ENCODE peak calls at places on chromosomes 4 and X, in five cellular contexts. One of them, this sample, is unnamed.

GRCh38 chr4:185738851-185739250 is 73.1 kb downstream of the SORBS2 start:
- DNase-seq in stimulated activated CD4-positive, alpha-beta T cell treated with anti-CD3 and anti-CD28 coated beads, Interleukin-1b, Interleukin-23, amount 100 ng/mL, for 1 hour: no peak
- DNase-seq in cardiac muscle cell: no peak
- DNase-seq in activated naive CD4-positive, alpha-beta T cell treated with anti-CD3 and anti-CD28 coated beads, Interleukin-2, amount 10 ng/mL, durations not matched to agents 7 days and 5 days: no peak
- DNase-seq in NCI-H1105: no peak
- DNase-seq in this sample: no peak

GRCh38 chr4:38803833-38804653 is 548 bp downstream of the TLR1 start:
- DNase-seq in stimulated activated CD4-positive, alpha-beta T cell treated with anti-CD3 and anti-CD28 coated beads, Interleukin-1b, Interleukin-23, amount 100 ng/mL, for 1 hour: no peak
- DNase-seq in cardiac muscle cell: no peak
- DNase-seq in activated naive CD4-positive, alpha-beta T cell treated with anti-CD3 and anti-CD28 coated beads, Interleukin-2, amount 10 ng/mL, durations not matched to agents 7 days and 5 days: peak
- DNase-seq in NCI-H1105: no peak
- DNase-seq in this sample: no peak

GRCh38 chrX:12722314-12722713 is 68.9 kb upstream of the PRPS2 start:
- DNase-seq in stimulated activated CD4-positive, alpha-beta T cell treated with anti-CD3 and anti-CD28 coated beads, Interleukin-1b, Interleukin-23, amount 100 ng/mL, for 1 hour: no peak
- DNase-seq in cardiac muscle cell: no peak
- DNase-seq in activated naive CD4-positive, alpha-beta T cell treated with anti-CD3 and anti-CD28 coated beads, Interleukin-2, amount 10 ng/mL, durations not matched to agents 7 days and 5 days: no peak
- DNase-seq in NCI-H1105: no peak
- DNase-seq in this sample: no peak

GRCh38 chr4:6658635-6659075 is 18.2 kb downstream of the MRFAP1 start:
- DNase-seq in stimulated activated CD4-positive, alpha-beta T cell treated with anti-CD3 and anti-CD28 coated beads, Interleukin-1b, Interleukin-23, amount 100 ng/mL, for 1 hour: no peak
- DNase-seq in cardiac muscle cell: no peak
- DNase-seq in activated naive CD4-positive, alpha-beta T cell treated with anti-CD3 and anti-CD28 coated beads, Interleukin-2, amount 10 ng/mL, durations not matched to agents 7 days and 5 days: peak
- DNase-seq in NCI-H1105: no peak
- DNase-seq in this sample: peak

GRCh38 chr4:147843162-147843561 is 111.3 kb downstream of the ARHGAP10 start:
- DNase-seq in stimulated activated CD4-positive, alpha-beta T cell treated with anti-CD3 and anti-CD28 coated beads, Interleukin-1b, Interleukin-23, amount 100 ng/mL, for 1 hour: no peak
- DNase-seq in cardiac muscle cell: no peak
- DNase-seq in activated naive CD4-positive, alpha-beta T cell treated with anti-CD3 and anti-CD28 coated beads, Interleukin-2, amount 10 ng/mL, durations not matched to agents 7 days and 5 days: no peak
- DNase-seq in NCI-H1105: no peak
- DNase-seq in this sample: no peak

GRCh38 chr4:81165853-81166430 is 49.1 kb downstream of the PRKG2 start:
- DNase-seq in stimulated activated CD4-positive, alpha-beta T cell treated with anti-CD3 and anti-CD28 coated beads, Interleukin-1b, Interleukin-23, amount 100 ng/mL, for 1 hour: no peak
- DNase-seq in cardiac muscle cell: no peak
- DNase-seq in activated naive CD4-positive, alpha-beta T cell treated with anti-CD3 and anti-CD28 coated beads, Interleukin-2, amount 10 ng/mL, durations not matched to agents 7 days and 5 days: no peak
- DNase-seq in NCI-H1105: no peak
- DNase-seq in this sample: no peak

GRCh38 chr4:181938641-181939040 is 304.6 kb upstream of the TENM3 start:
- DNase-seq in stimulated activated CD4-positive, alpha-beta T cell treated with anti-CD3 and anti-CD28 coated beads, Interleukin-1b, Interleukin-23, amount 100 ng/mL, for 1 hour: no peak
- DNase-seq in cardiac muscle cell: no peak
- DNase-seq in activated naive CD4-positive, alpha-beta T cell treated with anti-CD3 and anti-CD28 coated beads, Interleukin-2, amount 10 ng/mL, durations not matched to agents 7 days and 5 days: no peak
- DNase-seq in NCI-H1105: no peak
- DNase-seq in this sample: no peak

GRCh38 chr4:82046796-82047195 is 327.0 kb downstream of the HNRNPD start:
- DNase-seq in stimulated activated CD4-positive, alpha-beta T cell treated with anti-CD3 and anti-CD28 coated beads, Interleukin-1b, Interleukin-23, amount 100 ng/mL, for 1 hour: no peak
- DNase-seq in cardiac muscle cell: no peak
- DNase-seq in activated naive CD4-positive, alpha-beta T cell treated with anti-CD3 and anti-CD28 coated beads, Interleukin-2, amount 10 ng/mL, durations not matched to agents 7 days and 5 days: no peak
- DNase-seq in NCI-H1105: no peak
- DNase-seq in this sample: no peak

GRCh38 chr4:3199661-3200422 is 49.1 kb upstream of the MSANTD1 start:
- DNase-seq in stimulated activated CD4-positive, alpha-beta T cell treated with anti-CD3 and anti-CD28 coated beads, Interleukin-1b, Interleukin-23, amount 100 ng/mL, for 1 hour: no peak
- DNase-seq in cardiac muscle cell: no peak
- DNase-seq in activated naive CD4-positive, alpha-beta T cell treated with anti-CD3 and anti-CD28 coated beads, Interleukin-2, amount 10 ng/mL, durations not matched to agents 7 days and 5 days: no peak
- DNase-seq in NCI-H1105: no peak
- DNase-seq in this sample: no peak

GRCh38 chr4:114287079-114287696 is 307.7 kb upstream of the ARSJ start:
- DNase-seq in stimulated activated CD4-positive, alpha-beta T cell treated with anti-CD3 and anti-CD28 coated beads, Interleukin-1b, Interleukin-23, amount 100 ng/mL, for 1 hour: no peak
- DNase-seq in cardiac muscle cell: no peak
- DNase-seq in activated naive CD4-positive, alpha-beta T cell treated with anti-CD3 and anti-CD28 coated beads, Interleukin-2, amount 10 ng/mL, durations not matched to agents 7 days and 5 days: no peak
- DNase-seq in NCI-H1105: no peak
- DNase-seq in this sample: no peak

GRCh38 chrX:150587585-150588503 is 19.4 kb downstream of the MTM1 start:
- DNase-seq in stimulated activated CD4-positive, alpha-beta T cell treated with anti-CD3 and anti-CD28 coated beads, Interleukin-1b, Interleukin-23, amount 100 ng/mL, for 1 hour: no peak
- DNase-seq in cardiac muscle cell: no peak
- DNase-seq in activated naive CD4-positive, alpha-beta T cell treated with anti-CD3 and anti-CD28 coated beads, Interleukin-2, amount 10 ng/mL, durations not matched to agents 7 days and 5 days: peak
- DNase-seq in NCI-H1105: no peak
- DNase-seq in this sample: peak

GRCh38 chr4:151099976-151100417 is 569 bp downstream of the RPS3A start:
- DNase-seq in stimulated activated CD4-positive, alpha-beta T cell treated with anti-CD3 and anti-CD28 coated beads, Interleukin-1b, Interleukin-23, amount 100 ng/mL, for 1 hour: no peak
- DNase-seq in cardiac muscle cell: no peak
- DNase-seq in activated naive CD4-positive, alpha-beta T cell treated with anti-CD3 and anti-CD28 coated beads, Interleukin-2, amount 10 ng/mL, durations not matched to agents 7 days and 5 days: no peak
- DNase-seq in NCI-H1105: no peak
- DNase-seq in this sample: no peak

GRCh38 chr4:99998062-99998880 is 48.2 kb upstream of the H2AZ1 start:
- DNase-seq in stimulated activated CD4-positive, alpha-beta T cell treated with anti-CD3 and anti-CD28 coated beads, Interleukin-1b, Interleukin-23, amount 100 ng/mL, for 1 hour: no peak
- DNase-seq in cardiac muscle cell: peak
- DNase-seq in activated naive CD4-positive, alpha-beta T cell treated with anti-CD3 and anti-CD28 coated beads, Interleukin-2, amount 10 ng/mL, durations not matched to agents 7 days and 5 days: no peak
- DNase-seq in NCI-H1105: no peak
- DNase-seq in this sample: no peak

GRCh38 chr4:183017962-183018361 is 81.1 kb upstream of the WWC2 start:
- DNase-seq in stimulated activated CD4-positive, alpha-beta T cell treated with anti-CD3 and anti-CD28 coated beads, Interleukin-1b, Interleukin-23, amount 100 ng/mL, for 1 hour: no peak
- DNase-seq in cardiac muscle cell: no peak
- DNase-seq in activated naive CD4-positive, alpha-beta T cell treated with anti-CD3 and anti-CD28 coated beads, Interleukin-2, amount 10 ng/mL, durations not matched to agents 7 days and 5 days: no peak
- DNase-seq in NCI-H1105: no peak
- DNase-seq in this sample: no peak

GRCh38 chr4:40720931-40721330 is 28.8 kb upstream of the NSUN7 start:
- DNase-seq in stimulated activated CD4-positive, alpha-beta T cell treated with anti-CD3 and anti-CD28 coated beads, Interleukin-1b, Interleukin-23, amount 100 ng/mL, for 1 hour: no peak
- DNase-seq in cardiac muscle cell: no peak
- DNase-seq in activated naive CD4-positive, alpha-beta T cell treated with anti-CD3 and anti-CD28 coated beads, Interleukin-2, amount 10 ng/mL, durations not matched to agents 7 days and 5 days: no peak
- DNase-seq in NCI-H1105: no peak
- DNase-seq in this sample: no peak

GRCh38 chr4:40843696-40844095 is 93.9 kb downstream of the NSUN7 start:
- DNase-seq in stimulated activated CD4-positive, alpha-beta T cell treated with anti-CD3 and anti-CD28 coated beads, Interleukin-1b, Interleukin-23, amount 100 ng/mL, for 1 hour: no peak
- DNase-seq in cardiac muscle cell: no peak
- DNase-seq in activated naive CD4-positive, alpha-beta T cell treated with anti-CD3 and anti-CD28 coated beads, Interleukin-2, amount 10 ng/mL, durations not matched to agents 7 days and 5 days: peak
- DNase-seq in NCI-H1105: no peak
- DNase-seq in this sample: peak